ENCODE peak calls at places on chromosome 1, in five cellular contexts. C is small intestine; Q is CD8-positive, alpha-beta T cell; B is effector CD4-positive, alpha-beta T cell; M is nephron progenitor cell. D is an unnamed sample.

GRCh38 chr1:97907886-97908285 is 12.9 kb downstream of the DPYD start:
- DNase-seq in B (no peak), M (no peak), Q (no peak), C (no peak), D (no peak)

GRCh38 chr1:169527461-169528213 is 41.9 kb upstream of the SLC19A2 start:
- DNase-seq in C (peak), Q (no peak), M (no peak), B (no peak), D (no peak)

GRCh38 chr1:16162163-16162822 is 6.4 kb upstream of the EPHA2 start:
- DNase-seq in Q (peak), B (peak), C (peak), M (peak), D (peak)

GRCh38 chr1:70979879-70980278 is 67.7 kb downstream of the PTGER3 start:
- DNase-seq in M (no peak), C (no peak), Q (no peak), B (no peak), D (no peak)

GRCh38 chr1:176789571-176790090 is 326.7 kb downstream of the PAPPA2 start:
- DNase-seq in B (no peak), Q (no peak), M (no peak), C (no peak), D (no peak)

GRCh38 chr1:79457825-79458224 is 451.3 kb upstream of the ADGRL4 start:
- DNase-seq in C (no peak), M (no peak), Q (no peak), B (no peak), D (no peak)

GRCh38 chr1:70907563-70908310 is 139.9 kb downstream of the PTGER3 start:
- DNase-seq in C (no peak), B (no peak), Q (no peak), M (no peak), D (no peak)

GRCh38 chr1:45793942-45794604 is 9.3 kb upstream of the MAST2 start:
- DNase-seq in M (no peak), B (no peak), C (peak), Q (no peak), D (no peak)

GRCh38 chr1:172002725-172003345 is 161.5 kb downstream of the DNM3 start:
- DNase-seq in M (peak), C (peak), Q (peak), B (peak), D (no peak)

GRCh38 chr1:207950750-207951149 is 39.8 kb upstream of the CD34 start:
- DNase-seq in C (no peak), M (no peak), B (no peak), Q (no peak), D (no peak)

GRCh38 chr1:21939650-21940374 is 2.7 kb upstream of the HSPG2 start:
- DNase-seq in B (no peak), C (peak), M (no peak), Q (no peak), D (no peak)

GRCh38 chr1:952201-952600 is 6.9 kb downstream of the NOC2L start:
- DNase-seq in C (no peak), M (no peak), Q (no peak), B (no peak), D (no peak)

GRCh38 chr1:219302697-219303096 is 129.0 kb downstream of the LYPLAL1 start:
- DNase-seq in Q (no peak), M (no peak), C (no peak), B (no peak), D (no peak)

GRCh38 chr1:235799264-235799663 is 67.4 kb downstream of the LYST start:
- DNase-seq in C (no peak), M (no peak), Q (no peak), B (no peak), D (no peak)

GRCh38 chr1:53696578-53696977 is 42.4 kb downstream of the GLIS1 start:
- DNase-seq in M (no peak), Q (no peak), B (no peak), C (no peak), D (no peak)

GRCh38 chr1:26171084-26172072 is at the start of gene ZNF593OS:
- DNase-seq in Q (no peak), C (no peak), B (no peak), M (no peak), D (no peak)

GRCh38 chr1:35557118-35557610 is at the start of gene KIAA0319L:
- DNase-seq in C (peak), B (no peak), Q (no peak), M (peak), D (no peak)

GRCh38 chr1:114956570-114956969 is 73.1 kb upstream of the TSHB start:
- DNase-seq in Q (no peak), C (peak), M (no peak), B (no peak), D (no peak)

GRCh38 chr1:65020774-65021173 is 54.4 kb upstream of the JAK1 start:
- DNase-seq in C (no peak), Q (no peak), B (no peak), M (no peak), D (no peak)

GRCh38 chr1:156262461-156263287 is 14.8 kb upstream of the PAQR6 start:
- DNase-seq in Q (no peak), M (no peak), C (no peak), B (no peak), D (no peak)

GRCh38 chr1:240946926-240947325 is 335.0 kb upstream of the GREM2 start:
- DNase-seq in Q (no peak), C (peak), B (no peak), M (peak), D (no peak)

GRCh38 chr1:232990176-232990723 is 39.8 kb downstream of the NTPCR start:
- DNase-seq in C (no peak), Q (no peak), B (no peak), M (no peak), D (no peak)

GRCh38 chr1:6094801-6095505 is 49.3 kb downstream of the KCNAB2 start:
- DNase-seq in B (no peak), C (no peak), M (no peak), Q (no peak), D (no peak)

GRCh38 chr1:225737179-225737578 is 40.4 kb upstream of the SRP9 start:
- DNase-seq in Q (no peak), M (no peak), C (no peak), B (no peak), D (no peak)

GRCh38 chr1:94113592-94114322 is 7.2 kb downstream of the ABCA4 start:
- DNase-seq in Q (no peak), B (no peak), M (no peak), C (no peak), D (no peak)

GRCh38 chr1:93680121-93681094 is 1.2 kb downstream of the BCAR3 start:
- DNase-seq in Q (peak), M (peak), C (peak), B (no peak), D (no peak)

GRCh38 chr1:221706191-221706590 is 35.7 kb downstream of the DUSP10 start:
- DNase-seq in C (no peak), Q (no peak), M (no peak), B (no peak), D (no peak)

GRCh38 chr1:245575710-245576109 is 420.9 kb downstream of the KIF26B start:
- DNase-seq in M (no peak), C (no peak), Q (no peak), B (no peak), D (no peak)

GRCh38 chr1:1278620-1279019 is 1.6 kb upstream of the SCNN1D start:
- DNase-seq in Q (no peak), M (no peak), C (peak), B (no peak), D (no peak)

GRCh38 chr1:9271268-9271667 is 21.4 kb upstream of the SPSB1 start:
- DNase-seq in Q (no peak), M (no peak), C (no peak), B (no peak), D (no peak)

GRCh38 chr1:109739738-109740614 is 862 bp downstream of the GSTM3 start:
- DNase-seq in Q (peak), B (peak), C (peak), M (peak), D (peak)

GRCh38 chr1:119549719-119550141 is 42.7 kb downstream of the HSD3B1 start:
- DNase-seq in Q (no peak), M (peak), C (peak), B (no peak), D (peak)

GRCh38 chr1:20484526-20485462 is 1.2 kb downstream of the CAMK2N1 start:
- DNase-seq in M (peak), C (no peak), Q (no peak), B (no peak), D (no peak)

GRCh38 chr1:245262876-245263625 is 108.3 kb downstream of the KIF26B start:
- DNase-seq in B (no peak), C (no peak), Q (no peak), M (no peak), D (no peak)

GRCh38 chr1:52551476-52552235 is 1.2 kb downstream of the TUT4 start:
- DNase-seq in M (peak), C (peak), Q (peak), B (peak), D (peak)

GRCh38 chr1:226100436-226101347 is 38.2 kb downstream of the H3-3A start:
- DNase-seq in M (peak), B (peak), C (peak), Q (peak), D (peak)

GRCh38 chr1:48677306-48678287 is 99.1 kb downstream of the BEND5 start:
- DNase-seq in M (peak), Q (peak), C (peak), B (no peak), D (peak)

GRCh38 chr1:94674876-94675275 is 133.3 kb upstream of the F3 start:
- DNase-seq in C (no peak), M (no peak), Q (no peak), B (no peak), D (no peak)

GRCh38 chr1:114033219-114033706 is 54.0 kb downstream of the OLFML3 start:
- DNase-seq in M (no peak), Q (no peak), C (no peak), B (no peak), D (no peak)

D was measured in naive thymus-derived CD4-positive, alpha-beta T cell.